ENCODE peak calls at places on chromosomes 16 and 17, in four cellular contexts. X is endodermal cell, V is upper lobe of right lung, J is tibial artery. Z is an unnamed sample.

GRCh38 chr17:68792042-68792685 is 163.0 kb downstream of the ABCA8 start:
- DNase-seq in X (no peak), V (no peak), J (no peak), Z (no peak)

GRCh38 chr17:62797959-62798358 is 10.2 kb downstream of the MARCHF10 start:
- DNase-seq in V (no peak), X (no peak), J (no peak), Z (no peak)

GRCh38 chr17:45436625-45437460 is 4.2 kb upstream of the ARHGAP27 start:
- DNase-seq in V (no peak), X (peak; percentile 53), J (no peak), Z (no peak)

GRCh38 chr16:71421911-71422310 is 19.9 kb downstream of the TLE7 start:
- DNase-seq in J (no peak), X (peak; percentile 89), V (peak; percentile 47), Z (no peak)

GRCh38 chr16:57689772-57690558 is 4.6 kb upstream of the DRC7 start:
- DNase-seq in V (no peak), X (no peak), J (peak; percentile 40), Z (peak; percentile 55)

GRCh38 chr17:76556759-76557367 is 17.0 kb downstream of the PRCD start:
- DNase-seq in V (peak; percentile 83), J (peak; percentile 75), X (peak; percentile 52), Z (no peak)

GRCh38 chr16:88459366-88460055 is 6.4 kb downstream of the ZFPM1 start:
- DNase-seq in X (no peak), J (no peak), V (no peak), Z (no peak)

GRCh38 chr17:57881783-57882291 is 32.0 kb upstream of the MRPS23 start:
- DNase-seq in J (no peak), X (peak; percentile 78), V (no peak), Z (no peak)

GRCh38 chr17:31272803-31273202 is 24.2 kb downstream of the OMG start:
- DNase-seq in X (no peak), J (no peak), V (no peak), Z (no peak)

GRCh38 chr17:7878234-7878633 is 10.4 kb upstream of the CHD3 start:
- DNase-seq in V (no peak), J (no peak), X (peak; percentile 11), Z (no peak)

GRCh38 chr16:58087209-58087913 is 41.8 kb downstream of the CFAP20 start:
- DNase-seq in J (no peak), V (no peak), X (no peak), Z (no peak)

GRCh38 chr16:70331588-70332358 is 14.9 kb upstream of the DDX19A start:
- DNase-seq in V (no peak), X (peak; percentile 69), J (no peak), Z (no peak)

GRCh38 chr17:82317394-82318168 is at the start of gene CD7:
- DNase-seq in J (no peak), X (no peak), V (no peak), Z (no peak)

GRCh38 chr16:2783581-2784375 is 3.6 kb downstream of the PRSS33 start:
- DNase-seq in V (peak; percentile 48), X (peak; percentile 43), J (no peak), Z (no peak)

GRCh38 chr16:55499951-55500350 is 8.9 kb upstream of the LPCAT2 start:
- DNase-seq in X (peak; percentile 20), V (no peak), J (no peak), Z (peak; percentile 72)

GRCh38 chr17:2057130-2057713 is 2.3 kb downstream of the HIC1 start:
- DNase-seq in X (peak; percentile 80), V (no peak), J (no peak), Z (no peak)

GRCh38 chr16:51919736-51920135 is 627.2 kb downstream of the TOX3 start:
- DNase-seq in J (no peak), X (no peak), V (no peak), Z (no peak)

GRCh38 chr17:36674278-36674650 is 72.9 kb downstream of the MRM1 start:
- DNase-seq in J (no peak), V (no peak), X (no peak), Z (no peak)

GRCh38 chr16:6674071-6674470 is 658.6 kb upstream of the RBFOX1 start:
- DNase-seq in X (no peak), J (no peak), V (no peak), Z (no peak)

GRCh38 chr16:3974751-3975150 is 94.2 kb upstream of the CREBBP start:
- DNase-seq in V (no peak), X (no peak), J (no peak), Z (no peak)

GRCh38 chr16:83045790-83046189 is 419.0 kb downstream of the CDH13 start:
- DNase-seq in X (no peak), J (no peak), V (no peak), Z (no peak)

GRCh38 chr16:88078111-88078775 is 127.0 kb downstream of the BANP start:
- DNase-seq in J (no peak), X (no peak), V (no peak), Z (no peak)

GRCh38 chr17:75645889-75646625 is 12.8 kb downstream of the SMIM5 start:
- DNase-seq in X (peak; percentile 85), V (peak; percentile 91), J (no peak), Z (peak; percentile 9)

GRCh38 chr16:26530584-26531289 is 536.0 kb upstream of the C16orf82 start:
- DNase-seq in J (no peak), X (no peak), V (no peak), Z (no peak)

GRCh38 chr16:10827691-10828341 is 9.2 kb upstream of the TVP23A start:
- DNase-seq in X (no peak), V (peak; percentile 81), J (peak; percentile 92), Z (peak; percentile 51)

GRCh38 chr17:49491370-49491769 is 3.7 kb upstream of the NGFR start:
- DNase-seq in J (no peak), X (no peak), V (no peak), Z (no peak)

GRCh38 chr17:82282239-82283207 is 9.0 kb upstream of the CSNK1D start:
- DNase-seq in V (peak; percentile 57), J (no peak), X (no peak), Z (no peak)

GRCh38 chr17:78473951-78474630 is 95.6 kb downstream of the PGS1 start:
- DNase-seq in X (no peak), V (no peak), J (no peak), Z (no peak)
- H3K4me1 ChIP-seq in X (no peaks in the 10 kb centered on the region), V (no peaks in the 10 kb centered on the region), J (no peaks in the 10 kb centered on the region), Z (no peaks in the 10 kb centered on the region)

DNA sequence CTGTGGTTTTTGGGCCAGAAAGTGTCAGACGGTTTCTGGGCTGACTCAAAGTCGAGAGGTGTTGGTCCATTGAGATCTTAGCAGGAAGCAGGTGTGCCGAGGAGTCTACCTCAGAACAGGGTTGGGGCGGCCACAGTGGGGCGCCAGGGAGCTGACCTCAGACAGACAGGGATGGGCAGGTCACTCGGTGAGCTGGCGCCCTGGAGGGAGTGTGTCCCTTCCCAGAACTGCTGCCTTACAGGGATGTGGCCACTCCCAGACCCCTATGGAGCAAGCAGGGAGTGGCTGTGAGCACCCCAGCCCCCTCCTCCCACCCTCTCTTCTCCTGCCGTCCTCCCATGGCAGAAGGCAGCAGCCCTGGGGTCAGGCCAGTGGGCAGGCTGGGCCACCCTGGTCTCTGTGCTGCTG is 14.0 kb upstream of the DPEP1 start:
- DNase-seq in X (peak; percentile 95), V (no peak), J (no peak), Z (no peak)
- H3K9me3 ChIP-seq in X (no peaks in the 10 kb centered on the region), V (no peaks in the 10 kb centered on the region), J (no peaks in the 10 kb centered on the region), Z (no peaks in the 10 kb centered on the region)

GRCh38 chr16:56591377-56592060 is 2.2 kb downstream of the MT3 start:
- DNase-seq in X (no peak), V (no peak), J (no peak), Z (peak; percentile 22)

GRCh38 chr16:56588781-56589140 is 567 bp upstream of the MT3 start:
- DNase-seq in X (no peak), V (no peak), J (no peak), Z (peak; percentile 53)

GRCh38 chr16:56594292-56594619 is 4.9 kb downstream of the MT3 start:
- DNase-seq in V (no peak), J (no peak), X (no peak), Z (no peak)

GRCh38 chr16:56593573-56594291 is 4.4 kb downstream of the MT3 start:
- DNase-seq in X (no peak), J (no peak), V (no peak), Z (no peak)

DNA sequence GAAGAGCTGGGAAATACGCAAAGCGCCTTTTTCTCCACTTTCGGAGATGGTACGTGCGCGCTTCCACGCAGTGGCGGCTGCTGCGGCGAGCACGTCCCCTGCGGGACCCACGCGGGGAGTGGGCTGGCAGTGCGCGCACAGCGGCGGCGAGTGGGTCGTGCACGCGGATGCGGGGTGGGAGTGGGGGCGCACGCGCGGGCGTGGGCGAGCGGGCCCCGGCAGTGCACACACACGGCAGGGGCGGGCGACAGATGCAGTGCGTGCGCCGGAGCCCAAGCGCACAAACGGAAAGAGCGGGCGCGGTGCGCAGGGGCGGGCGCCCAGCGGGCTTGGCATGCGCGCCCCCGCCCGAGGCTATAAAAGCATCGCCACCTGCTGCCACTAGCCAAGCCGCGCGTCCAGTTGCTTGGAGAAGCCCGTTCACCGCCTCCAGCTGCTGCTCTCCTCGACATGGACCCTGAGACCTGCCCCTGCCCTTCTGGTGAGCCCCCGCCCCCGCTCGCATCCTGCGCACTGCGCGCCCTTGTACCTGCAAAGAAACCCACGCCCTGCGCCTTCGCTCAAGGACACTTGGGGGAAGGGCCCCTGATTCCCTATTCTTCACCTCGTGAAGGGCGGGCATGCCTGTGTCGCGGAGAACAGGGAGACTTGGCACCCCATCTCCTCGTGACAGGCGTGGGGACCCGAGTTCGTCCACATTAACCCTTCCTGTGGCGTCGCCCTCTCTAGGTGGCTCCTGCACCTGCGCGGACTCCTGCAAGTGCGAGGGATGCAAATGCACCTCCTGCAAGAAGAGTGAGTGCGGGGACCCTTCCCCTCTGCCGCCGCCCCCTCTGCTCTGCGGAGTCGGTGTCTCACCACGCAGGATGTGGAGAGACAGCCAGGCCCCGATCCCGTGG is at the start of gene MT3:
- DNase-seq in X (peak; percentile 81), V (no peak), J (no peak), Z (peak; percentile 49)
- TF ChIP-seq CTCF in X (peak; percentile 25), V (no peak), J (no peak), Z (no peak)

DNA sequence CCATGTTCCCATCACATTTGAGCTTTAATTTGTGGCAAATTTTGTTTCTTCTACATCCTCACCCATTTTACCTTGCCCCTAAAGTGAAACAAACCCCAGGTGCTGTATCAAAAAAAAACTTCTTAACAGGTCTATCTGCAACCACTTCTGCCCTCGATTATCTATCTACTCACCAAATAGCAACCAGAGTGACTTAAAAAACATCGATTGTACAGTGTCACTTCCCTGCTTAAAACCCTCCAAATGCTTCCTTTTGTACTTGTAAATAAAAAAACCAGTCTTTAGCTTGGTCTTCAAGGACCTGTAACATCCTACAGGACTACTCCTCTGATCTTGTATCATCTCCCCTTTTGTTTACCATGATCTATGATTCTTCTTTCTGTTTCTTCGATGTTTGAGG is 82.6 kb upstream of the CORO6 start:
- DNase-seq in V (no peak), X (no peak), J (no peak), Z (no peak)
- H3K4me1 ChIP-seq in V (peaks cover 50% of the 10 kb centered on the region), X (no peaks in the 10 kb centered on the region), J (no peaks in the 10 kb centered on the region), Z (peaks cover 14% of the 10 kb centered on the region)

Z was measured in ascending aorta.